ENCODE peak calls at places on chromosome 7, in ten cellular contexts. N is activated naive CD4-positive, alpha-beta T cell; W is kidney; G is caudate nucleus; Q is nephron progenitor cell; I is effector memory CD8-positive, alpha-beta T cell; E is AG08395; V is HEK293T; O is RWPE1; R is substantia nigra. T is an unnamed sample.

GRCh38 chr7:120996333-120996982 is 7.9 kb downstream of the CPED1 start:
- DNase-seq in Q (no peak), N (no peak), G (no peak), V (no peak), I (peak), O (peak), E (peak), R (peak), W (no peak), T (no peak)

GRCh38 chr7:15018981-15019380 is 116.4 kb upstream of the DGKB start:
- DNase-seq in W (no peak), I (no peak), G (no peak), O (no peak), Q (no peak), V (no peak), N (no peak), R (no peak), E (no peak), T (no peak)

GRCh38 chr7:40024048-40024447 is 74.0 kb downstream of the CDK13 start:
- DNase-seq in R (no peak), G (no peak), W (no peak), N (no peak), Q (no peak), E (no peak), I (no peak), O (no peak), V (no peak), T (no peak)

GRCh38 chr7:21960922-21961321 is 15.2 kb upstream of the CDCA7L start:
- DNase-seq in O (peak), Q (no peak), R (no peak), W (no peak), I (no peak), E (peak), N (no peak), G (no peak), V (no peak), T (no peak)

GRCh38 chr7:96067321-96067720 is 254.6 kb downstream of the SLC25A13 start:
- DNase-seq in I (no peak), Q (no peak), W (no peak), V (no peak), G (no peak), E (no peak), R (no peak), N (no peak), O (peak), T (no peak)

GRCh38 chr7:111676811-111677210 is 114.5 kb upstream of the IMMP2L start:
- DNase-seq in W (no peak), N (no peak), I (no peak), E (no peak), O (no peak), V (no peak), Q (no peak), G (no peak), R (no peak), T (no peak)

GRCh38 chr7:43568529-43568928 is 14.4 kb upstream of the STK17A start:
- DNase-seq in O (peak), Q (no peak), R (no peak), W (no peak), G (no peak), E (no peak), N (no peak), V (no peak), I (no peak), T (no peak)

GRCh38 chr7:50266893-50267386 is 37.6 kb upstream of the IKZF1 start:
- DNase-seq in E (no peak), Q (no peak), R (no peak), G (no peak), V (no peak), N (peak), W (no peak), O (no peak), I (peak), T (peak)

GRCh38 chr7:136061433-136061832 is 84.3 kb upstream of the MTPN start:
- DNase-seq in G (no peak), I (no peak), W (no peak), V (no peak), R (no peak), Q (no peak), N (no peak), O (no peak), E (no peak), T (no peak)

GRCh38 chr7:36198854-36199266 is 45.8 kb downstream of the EEPD1 start:
- DNase-seq in Q (no peak), W (no peak), R (no peak), V (no peak), G (no peak), N (no peak), O (no peak), E (peak), I (no peak), T (no peak)

GRCh38 chr7:97865104-97865503 is 7.1 kb downstream of the ASNS start:
- DNase-seq in N (no peak), O (no peak), I (no peak), W (no peak), Q (no peak), G (no peak), R (no peak), V (no peak), E (no peak), T (no peak)

GRCh38 chr7:76358478-76359110 is at the start of gene YWHAG:
- DNase-seq in G (peak), W (peak), R (peak), I (peak), O (peak), V (peak), N (peak), Q (peak), E (peak), T (peak)

GRCh38 chr7:138551102-138551501 is 91.0 kb downstream of the TRIM24 start:
- DNase-seq in V (no peak), O (no peak), I (no peak), W (no peak), G (no peak), N (no peak), R (no peak), E (no peak), Q (no peak), T (no peak)

GRCh38 chr7:155963356-155963755 is 151.1 kb upstream of the SHH start:
- DNase-seq in O (no peak), G (no peak), Q (no peak), R (no peak), W (no peak), I (no peak), N (no peak), E (no peak), V (no peak), T (no peak)

GRCh38 chr7:128263420-128263819 is 22.3 kb downstream of the LEP start:
- DNase-seq in R (no peak), O (peak), G (no peak), Q (no peak), V (no peak), I (no peak), E (no peak), W (no peak), N (no peak), T (no peak)

GRCh38 chr7:148964510-148965267 is 63.6 kb downstream of the PDIA4 start:
- DNase-seq in G (no peak), E (no peak), R (no peak), W (no peak), I (no peak), Q (no peak), O (no peak), N (no peak), V (no peak), T (no peak)

GRCh38 chr7:90879924-90880323 is 283.8 kb downstream of the CDK14 start:
- DNase-seq in R (no peak), W (no peak), V (no peak), G (no peak), O (no peak), N (no peak), E (no peak), Q (no peak), I (no peak), T (no peak)

GRCh38 chr7:82838314-82838713 is 324.4 kb downstream of the PCLO start:
- DNase-seq in W (no peak), E (no peak), Q (no peak), V (no peak), R (no peak), N (no peak), G (no peak), I (no peak), O (no peak), T (no peak)

GRCh38 chr7:27364344-27364758 is 121.7 kb downstream of the EVX1 start:
- DNase-seq in N (no peak), Q (no peak), I (no peak), G (no peak), W (no peak), E (peak), R (peak), O (peak), V (no peak), T (no peak)

GRCh38 chr7:70178206-70178605 is 579.9 kb downstream of the AUTS2 start:
- DNase-seq in G (no peak), Q (no peak), I (no peak), N (no peak), R (no peak), W (no peak), V (no peak), E (no peak), O (no peak), T (no peak)

GRCh38 chr7:101615446-101615845 is 13.7 kb downstream of the MYL10 start:
- DNase-seq in V (no peak), G (no peak), I (no peak), Q (no peak), E (no peak), R (no peak), W (no peak), O (no peak), N (no peak), T (no peak)

GRCh38 chr7:130732980-130733865 is 784 bp downstream of the KLF14 start:
- DNase-seq in N (no peak), R (no peak), Q (no peak), I (no peak), E (no peak), G (no peak), W (peak), V (no peak), O (peak), T (peak)

GRCh38 chr7:124162667-124163066 is 129.8 kb upstream of the TMEM229A start:
- DNase-seq in G (no peak), V (no peak), I (no peak), W (no peak), O (no peak), R (no peak), Q (no peak), E (peak), N (no peak), T (no peak)

GRCh38 chr7:88516424-88516823 is 209.7 kb upstream of the STEAP4 start:
- DNase-seq in O (no peak), I (no peak), E (no peak), G (no peak), N (no peak), Q (no peak), R (no peak), W (no peak), V (no peak), T (no peak)

GRCh38 chr7:11319491-11320274 is 346.0 kb downstream of the PHF14 start:
- DNase-seq in V (no peak), G (no peak), O (peak), W (no peak), R (no peak), N (no peak), E (no peak), I (no peak), Q (no peak), T (no peak)

GRCh38 chr7:102193806-102194205 is 92.9 kb upstream of the SH2B2 start:
- DNase-seq in W (no peak), O (no peak), V (no peak), G (no peak), N (no peak), Q (no peak), R (no peak), I (no peak), E (no peak), T (no peak)

GRCh38 chr7:75937958-75938786 is 23.2 kb downstream of the POR start:
- DNase-seq in G (peak), O (no peak), I (no peak), E (peak), N (no peak), Q (no peak), W (peak), V (no peak), R (peak), T (no peak)

GRCh38 chr7:12025246-12025645 is 185.8 kb upstream of the TMEM106B start:
- DNase-seq in O (no peak), W (no peak), G (no peak), E (no peak), I (no peak), Q (no peak), V (no peak), R (no peak), N (no peak), T (no peak)

GRCh38 chr7:85135931-85136330 is 50.9 kb downstream of the SEMA3D start:
- DNase-seq in E (peak), N (no peak), W (no peak), I (no peak), V (no peak), G (no peak), R (no peak), Q (no peak), O (peak), T (no peak)

GRCh38 chr7:99997545-99998137 is 17.8 kb upstream of the ZKSCAN1 start:
- DNase-seq in V (no peak), R (peak), G (no peak), Q (no peak), I (peak), N (peak), O (no peak), E (peak), W (peak), T (peak)

GRCh38 chr7:7203813-7204575 is 21.6 kb downstream of the C1GALT1 start:
- DNase-seq in E (no peak), N (no peak), W (no peak), V (no peak), O (no peak), Q (no peak), R (no peak), G (no peak), I (no peak), T (no peak)

GRCh38 chr7:149292101-149292823 is 30.3 kb downstream of the ZNF783 start:
- DNase-seq in O (no peak), G (no peak), N (no peak), R (no peak), I (no peak), W (no peak), E (no peak), Q (no peak), V (no peak), T (no peak)

GRCh38 chr7:76244781-76245391 is 43.2 kb downstream of the SRRM3 start:
- DNase-seq in E (no peak), I (no peak), W (no peak), Q (no peak), N (no peak), O (no peak), V (no peak), G (no peak), R (no peak), T (no peak)

GRCh38 chr7:151808296-151809155 is 68.4 kb downstream of the PRKAG2 start:
- DNase-seq in E (no peak), G (no peak), Q (no peak), I (no peak), N (no peak), V (no peak), R (no peak), O (peak), W (peak), T (no peak)

T was measured in stimulated activated naive CD8-positive, alpha-beta T cell treated with anti-CD3 and anti-CD28 coated beads, Interleukin-15, Interleukin-2, amounts not matched to agents 100 U/mL and 50 U/mL, for 24 hours.